ENCODE peak calls at places on chromosomes 5 and 9, in four cellular contexts. One of them, this sample, is unnamed. For H3K4me1, the result is how much of the 10 kb centered on the place peaks cover.

GRCh38 chr5:32531885-32532520 is 53.4 kb upstream of the SUB1 start:
- DNase-seq in IMR-90: peak
- DNase-seq in GM23338: peak
- DNase-seq in K562: no peak
- DNase-seq in this sample: no peak

GRCh38 chr5:125659316-125660071 is 763.7 kb upstream of the GRAMD2B start:
- DNase-seq in K562: no peak
- DNase-seq in GM23338: peak
- DNase-seq in IMR-90: peak
- DNase-seq in this sample: no peak

GRCh38 chr5:13987843-13988464 is 43.5 kb upstream of the DNAH5 start:
- DNase-seq in IMR-90: peak
- DNase-seq in GM23338: peak
- DNase-seq in K562: peak
- DNase-seq in this sample: no peak

GRCh38 chr5:131423056-131423455 is 159.2 kb downstream of the CDC42SE2 start:
- DNase-seq in GM23338: peak
- DNase-seq in IMR-90: peak
- DNase-seq in K562: peak
- DNase-seq in this sample: no peak

GRCh38 chr5:40437452-40437861 is 242.3 kb upstream of the PTGER4 start:
- DNase-seq in K562: no peak
- DNase-seq in GM23338: no peak
- DNase-seq in IMR-90: peak
- DNase-seq in this sample: no peak

GRCh38 chr5:152306386-152306785 is 98.7 kb downstream of the NMUR2 start:
- DNase-seq in GM23338: no peak
- DNase-seq in K562: no peak
- DNase-seq in IMR-90: no peak
- DNase-seq in this sample: no peak

GRCh38 chr5:122051569-122051968 is 26.5 kb downstream of the LOX start:
- DNase-seq in K562: no peak
- DNase-seq in GM23338: no peak
- DNase-seq in IMR-90: no peak
- DNase-seq in this sample: no peak

GRCh38 chr9:25677301-25678146 is 720 bp downstream of the TUSC1 start:
- DNase-seq in IMR-90: peak
- DNase-seq in K562: no peak
- DNase-seq in GM23338: peak
- DNase-seq in this sample: no peak

GRCh38 chr5:32329395-32329834 is 16.7 kb upstream of the MTMR12 start:
- DNase-seq in IMR-90: peak
- DNase-seq in GM23338: peak
- DNase-seq in K562: peak
- DNase-seq in this sample: no peak

GRCh38 chr5:178421699-178422399 is 168.3 kb downstream of the COL23A1 start:
- DNase-seq in K562: no peak
- DNase-seq in IMR-90: no peak
- DNase-seq in GM23338: no peak
- DNase-seq in this sample: no peak

GRCh38 chr5:55471468-55471867 is 63.3 kb downstream of the PLPP1 start:
- DNase-seq in IMR-90: no peak
- DNase-seq in K562: no peak
- DNase-seq in GM23338: no peak
- DNase-seq in this sample: no peak

GRCh38 chr9:100690438-100690837 is 112.6 kb downstream of the CAVIN4 start:
- DNase-seq in GM23338: no peak
- DNase-seq in K562: peak
- DNase-seq in IMR-90: no peak
- DNase-seq in this sample: no peak

GRCh38 chr9:4762108-4762888 is 21.3 kb upstream of the AK3 start:
- DNase-seq in GM23338: peak
- DNase-seq in IMR-90: peak
- DNase-seq in K562: peak
- DNase-seq in this sample: no peak

GRCh38 chr5:180598797-180599589 is 7.7 kb upstream of the SCGB3A1 start:
- DNase-seq in IMR-90: no peak
- DNase-seq in K562: peak
- DNase-seq in GM23338: no peak
- DNase-seq in this sample: no peak

GRCh38 chr5:77218263-77218662 is 7.8 kb downstream of the PDE8B start:
- DNase-seq in IMR-90: no peak
- DNase-seq in K562: peak
- DNase-seq in GM23338: peak
- DNase-seq in this sample: no peak

GRCh38 chr5:111337133-111337532 is 112.9 kb downstream of the CAMK4 start:
- DNase-seq in IMR-90: no peak
- DNase-seq in GM23338: no peak
- DNase-seq in K562: no peak
- DNase-seq in this sample: no peak

GRCh38 chr5:36878421-36879088 is 2.0 kb downstream of the NIPBL start:
- DNase-seq in IMR-90: peak
- DNase-seq in GM23338: peak
- DNase-seq in K562: peak
- DNase-seq in this sample: no peak

GRCh38 chr9:34454571-34455065 is 3.8 kb downstream of the FAM219A start:
- DNase-seq in GM23338: peak
- DNase-seq in IMR-90: peak
- DNase-seq in K562: no peak
- DNase-seq in this sample: peak

GRCh38 chr5:15373151-15373550 is 126.8 kb upstream of the FBXL7 start:
- DNase-seq in IMR-90: no peak
- DNase-seq in GM23338: no peak
- DNase-seq in K562: no peak
- DNase-seq in this sample: no peak

GRCh38 chr9:110755179-110755578 is 86.6 kb downstream of the MUSK start:
- DNase-seq in IMR-90: no peak
- DNase-seq in K562: no peak
- DNase-seq in GM23338: no peak
- DNase-seq in this sample: no peak

GRCh38 chr9:127776195-127776918 is 2.1 kb downstream of the SH2D3C start:
- DNase-seq in GM23338: peak
- DNase-seq in IMR-90: no peak
- DNase-seq in K562: peak
- DNase-seq in this sample: no peak

GRCh38 chr5:62587737-62588136 is 9.1 kb downstream of the LRRC70 start:
- DNase-seq in GM23338: no peak
- DNase-seq in K562: no peak
- DNase-seq in IMR-90: no peak
- DNase-seq in this sample: no peak

GRCh38 chr5:72441861-72442540 is 65.2 kb downstream of the ZNF366 start:
- DNase-seq in GM23338: no peak
- DNase-seq in K562: no peak
- DNase-seq in IMR-90: peak
- DNase-seq in this sample: peak

GRCh38 chr5:126865299-126865698 is 88.4 kb downstream of the LMNB1 start:
- DNase-seq in IMR-90: peak
- DNase-seq in K562: no peak
- DNase-seq in GM23338: no peak
- DNase-seq in this sample: no peak

GRCh38 chr5:16983022-16983639 is 47.0 kb upstream of the MYO10 start:
- DNase-seq in GM23338: no peak
- DNase-seq in K562: no peak
- DNase-seq in IMR-90: no peak
- DNase-seq in this sample: no peak

GRCh38 chr5:126499742-126500396 is 76.7 kb downstream of the GRAMD2B start:
- DNase-seq in IMR-90: no peak
- DNase-seq in K562: peak
- DNase-seq in GM23338: peak
- DNase-seq in this sample: no peak

GRCh38 chr9:89774971-89775370 is 170.2 kb downstream of the GADD45G start:
- DNase-seq in GM23338: no peak
- DNase-seq in K562: no peak
- DNase-seq in IMR-90: no peak
- DNase-seq in this sample: no peak

GRCh38 chr5:80250801-80251200 is 5.0 kb downstream of the SERINC5 start:
- DNase-seq in GM23338: no peak
- DNase-seq in K562: no peak
- DNase-seq in IMR-90: no peak
- DNase-seq in this sample: no peak

GRCh38 chr9:81646337-81646736 is 43.0 kb downstream of the TLE1 start:
- DNase-seq in IMR-90: no peak
- DNase-seq in GM23338: peak
- DNase-seq in K562: no peak
- DNase-seq in this sample: no peak

DNA sequence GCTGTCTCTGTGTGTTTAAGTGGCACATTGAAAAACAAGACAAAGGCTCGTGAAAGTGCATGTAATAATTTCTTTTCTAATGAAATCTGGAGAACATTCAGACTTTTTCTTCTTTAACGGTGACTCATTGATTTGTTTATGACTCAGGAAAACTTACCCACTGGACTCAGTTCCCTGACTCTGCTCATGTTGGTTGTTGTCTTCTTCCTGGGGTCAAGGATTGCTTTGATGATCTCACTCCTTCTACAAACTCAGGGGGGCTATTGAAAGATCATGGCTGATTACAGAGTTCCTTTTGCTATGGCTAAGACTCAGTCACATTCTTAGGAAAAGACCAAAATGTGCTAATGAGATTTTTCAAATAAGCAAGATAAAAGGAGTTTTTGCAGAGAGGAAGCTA is 141.1 kb upstream of the DAP start:
- DNase-seq in K562: no peak
- DNase-seq in GM23338: no peak
- DNase-seq in IMR-90: peak
- DNase-seq in this sample: no peak
- H3K4me1 ChIP-seq in K562: under half
- H3K4me1 ChIP-seq in GM23338: half or more
- H3K4me1 ChIP-seq in IMR-90: under half
- H3K4me1 ChIP-seq in this sample: under half

DNA sequence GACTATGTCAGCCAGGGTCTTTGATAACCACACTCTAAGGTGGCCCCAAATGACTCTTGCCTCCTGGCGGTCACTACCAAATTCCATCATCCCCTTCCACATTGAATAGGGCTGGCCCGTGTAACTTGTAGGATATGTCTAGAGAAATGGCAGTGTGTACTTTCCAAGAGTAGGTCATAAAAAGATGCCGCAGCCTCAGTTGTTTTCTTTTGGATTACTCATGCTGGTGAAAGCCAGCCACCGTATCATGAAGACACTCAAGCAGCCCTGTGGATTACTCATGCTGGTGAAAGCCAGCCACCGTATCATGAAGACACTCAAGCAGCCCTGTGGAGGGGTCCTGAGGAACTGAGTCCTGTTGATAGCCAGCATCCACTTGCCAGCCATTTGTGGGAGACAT is 172.0 kb upstream of the TBC1D2 start:
- DNase-seq in K562: no peak
- DNase-seq in GM23338: no peak
- DNase-seq in IMR-90: no peak
- DNase-seq in this sample: no peak
- H3K27ac ChIP-seq in K562: no peak
- H3K27ac ChIP-seq in GM23338: no peak
- H3K27ac ChIP-seq in IMR-90: no peak
- H3K27ac ChIP-seq in this sample: no peak

GRCh38 chr9:125141251-125141650 is 2.1 kb downstream of the SCAI start:
- DNase-seq in K562: no peak
- DNase-seq in IMR-90: peak
- DNase-seq in GM23338: no peak
- DNase-seq in this sample: no peak

GRCh38 chr9:125141751-125142150 is 1.6 kb downstream of the SCAI start:
- DNase-seq in IMR-90: no peak
- DNase-seq in K562: no peak
- DNase-seq in GM23338: no peak
- DNase-seq in this sample: no peak

GRCh38 chr9:125145425-125145824 is 2.1 kb upstream of the SCAI start:
- DNase-seq in GM23338: no peak
- DNase-seq in IMR-90: no peak
- DNase-seq in K562: no peak
- DNase-seq in this sample: no peak

GRCh38 chr9:125142560-125143376 is 560 bp downstream of the SCAI start:
- DNase-seq in IMR-90: no peak
- DNase-seq in K562: no peak
- DNase-seq in GM23338: peak
- DNase-seq in this sample: no peak

DNA sequence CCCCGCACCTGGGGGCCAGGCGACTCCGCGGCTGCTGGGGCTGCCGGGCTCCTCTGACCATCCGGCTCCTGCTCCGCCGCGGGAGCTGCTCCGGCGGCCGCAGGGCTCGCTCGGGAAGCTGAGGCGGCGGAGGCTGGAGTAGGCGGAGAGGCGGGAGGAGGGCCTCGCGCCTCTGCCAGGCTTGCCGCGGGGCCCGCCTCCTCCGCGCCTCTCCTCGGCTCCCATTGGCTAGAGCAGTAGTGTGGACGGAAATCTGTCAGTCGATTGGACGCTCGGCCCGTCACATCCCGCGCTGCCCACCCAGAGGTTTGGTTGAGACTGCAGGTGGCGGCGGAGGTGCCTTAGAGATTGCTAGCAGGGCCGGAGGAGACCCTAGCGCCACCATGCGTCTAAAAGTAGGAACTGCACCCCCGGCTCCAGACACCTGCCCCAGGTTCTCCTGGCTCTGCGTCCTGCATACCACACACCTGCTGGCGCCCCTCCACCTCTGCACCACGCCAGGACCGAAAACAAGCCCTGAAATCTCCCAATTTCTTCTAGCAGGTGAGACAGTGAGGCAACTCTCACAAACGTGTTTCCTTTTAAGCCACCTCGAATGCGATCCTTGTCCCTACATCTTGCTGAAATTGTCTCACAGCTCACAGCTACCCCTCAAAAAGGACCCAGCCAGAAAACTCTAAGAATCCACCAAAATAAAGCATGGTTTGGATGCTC is at the start of gene SCAI:
- DNase-seq in IMR-90: peak
- DNase-seq in GM23338: peak
- DNase-seq in K562: peak
- DNase-seq in this sample: peak
- H2AFZ ChIP-seq in IMR-90: peak
- H2AFZ ChIP-seq in GM23338: peak
- H2AFZ ChIP-seq in K562: peak
- H2AFZ ChIP-seq in this sample: peak

GRCh38 chr5:149799119-149799623 is 69.1 kb downstream of the PPARGC1B start:
- DNase-seq in GM23338: no peak
- DNase-seq in IMR-90: peak
- DNase-seq in K562: peak
- DNase-seq in this sample: no peak

GRCh38 chr5:149796836-149797235 is 66.7 kb downstream of the PPARGC1B start:
- DNase-seq in IMR-90: no peak
- DNase-seq in GM23338: no peak
- DNase-seq in K562: no peak
- DNase-seq in this sample: no peak

GRCh38 chr5:149798466-149798865 is 68.4 kb downstream of the PPARGC1B start:
- DNase-seq in K562: peak
- DNase-seq in IMR-90: no peak
- DNase-seq in GM23338: no peak
- DNase-seq in this sample: no peak

GRCh38 chr5:149796025-149796424 is 65.9 kb downstream of the PPARGC1B start:
- DNase-seq in K562: no peak
- DNase-seq in GM23338: no peak
- DNase-seq in IMR-90: peak
- DNase-seq in this sample: no peak

DNA sequence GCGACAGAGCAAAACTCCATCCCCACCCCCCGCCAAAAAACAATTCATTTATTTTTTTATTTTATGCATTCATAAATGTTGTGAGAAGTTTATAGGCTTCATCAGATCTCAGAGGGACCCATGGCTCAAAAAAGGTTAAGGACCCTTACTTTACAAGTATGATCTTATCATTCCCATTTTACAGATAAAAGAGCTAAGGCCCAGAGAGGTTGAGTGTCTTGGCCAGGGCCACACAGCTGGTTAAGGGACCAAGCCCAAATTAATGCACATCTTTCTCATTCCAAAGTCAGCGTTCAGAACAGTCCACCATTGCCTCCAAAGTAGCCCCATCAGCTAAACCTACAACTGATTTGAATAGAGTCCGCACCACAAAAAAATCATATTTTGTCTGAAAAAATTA is 67.8 kb downstream of the PPARGC1B start:
- DNase-seq in K562: no peak
- DNase-seq in IMR-90: no peak
- DNase-seq in GM23338: no peak
- DNase-seq in this sample: no peak
- H3K4me1 ChIP-seq in K562: half or more
- H3K4me1 ChIP-seq in IMR-90: under half
- H3K4me1 ChIP-seq in GM23338: under half
- H3K4me1 ChIP-seq in this sample: under half

This sample was measured in keratinocyte.